ENCODE peak calls at places on chromosomes 5 and 9, in six cellular contexts. F, B, H, J, O and D are unnamed samples.

GRCh38 chr9:111483862-111484563 is at the start of gene ECPAS:
- DNase-seq in B (peak), O (no peak), H (no peak), F (peak), J (peak), D (peak)

GRCh38 chr5:1386274-1386717 is 41.4 kb upstream of the CLPTM1L start:
- DNase-seq in B (peak), O (no peak), J (peak), H (no peak), F (peak), D (no peak)

GRCh38 chr5:177169271-177169670 is 35.7 kb downstream of the NSD1 start:
- DNase-seq in J (no peak), B (no peak), O (no peak), H (no peak), F (no peak), D (no peak)

GRCh38 chr5:127254729-127255284 is 35.8 kb upstream of the MEGF10 start:
- DNase-seq in B (no peak), O (no peak), J (no peak), H (no peak), F (no peak), D (no peak)

GRCh38 chr5:123359866-123360569 is 63.2 kb downstream of the CEP120 start:
- DNase-seq in J (no peak), F (no peak), H (no peak), O (no peak), B (no peak), D (no peak)

GRCh38 chr5:174273325-174273724 is 227.8 kb downstream of the NSG2 start:
- DNase-seq in H (no peak), O (peak), J (no peak), B (no peak), F (no peak), D (no peak)

GRCh38 chr5:113199122-113199905 is 222.7 kb downstream of the DCP2 start:
- DNase-seq in F (no peak), O (no peak), J (no peak), H (no peak), B (no peak), D (no peak)

GRCh38 chr9:92506184-92506857 is 24.0 kb upstream of the ASPN start:
- DNase-seq in O (no peak), J (no peak), F (no peak), H (no peak), B (no peak), D (peak)

GRCh38 chr5:91090995-91091394 is 292.1 kb downstream of the ARRDC3 start:
- DNase-seq in J (no peak), F (no peak), O (no peak), H (no peak), B (no peak), D (no peak)

GRCh38 chr9:20028849-20029231 is 240.0 kb upstream of the SLC24A2 start:
- DNase-seq in F (no peak), H (no peak), O (no peak), B (no peak), J (no peak), D (no peak)

GRCh38 chr5:54713923-54714581 is 196.5 kb downstream of the SNX18 start:
- DNase-seq in J (no peak), H (peak), O (no peak), F (no peak), B (no peak), D (no peak)

GRCh38 chr5:43917925-43918324 is 314.9 kb downstream of the NNT start:
- DNase-seq in B (no peak), J (no peak), O (no peak), H (no peak), F (no peak), D (peak)

GRCh38 chr9:892123-892522 is 50.6 kb downstream of the DMRT1 start:
- DNase-seq in H (no peak), F (no peak), J (no peak), O (no peak), B (no peak), D (no peak)

GRCh38 chr9:87149794-87150193 is 202.5 kb upstream of the GAS1 start:
- DNase-seq in B (no peak), F (no peak), O (no peak), J (no peak), H (no peak), D (no peak)

GRCh38 chr5:172533399-172534228 is 79.3 kb upstream of the SH3PXD2B start:
- DNase-seq in F (no peak), H (peak), B (no peak), J (no peak), O (no peak), D (peak)

GRCh38 chr5:124310453-124310852 is 436.0 kb downstream of the ZNF608 start:
- DNase-seq in F (no peak), B (no peak), O (no peak), J (no peak), H (no peak), D (no peak)

GRCh38 chr5:42875211-42875610 is 63.5 kb upstream of the SELENOP start:
- DNase-seq in H (no peak), O (no peak), J (no peak), B (no peak), F (no peak), D (no peak)

GRCh38 chr5:144125163-144125726 is 45.2 kb downstream of the YIPF5 start:
- DNase-seq in B (no peak), O (no peak), H (no peak), F (no peak), J (no peak), D (no peak)

GRCh38 chr9:123834907-123835562 is 94.9 kb downstream of the DENND1A start:
- DNase-seq in F (peak), B (no peak), H (no peak), J (no peak), O (peak), D (no peak)

GRCh38 chr5:155562153-155562552 is 548.6 kb downstream of the KIF4B start:
- DNase-seq in J (no peak), H (no peak), F (no peak), B (no peak), O (no peak), D (no peak)

GRCh38 chr5:180207593-180207992 is 1.4 kb downstream of the RASGEF1C start:
- DNase-seq in O (no peak), H (no peak), J (no peak), F (no peak), B (no peak), D (no peak)

GRCh38 chr5:112938286-112938685 is 16.3 kb upstream of the REEP5 start:
- DNase-seq in O (no peak), H (peak), B (no peak), J (no peak), F (no peak), D (no peak)

GRCh38 chr5:6732634-6733410 is 19.6 kb downstream of the TENT4A start:
- DNase-seq in H (no peak), F (no peak), J (peak), O (no peak), B (no peak), D (peak)

GRCh38 chr9:95511232-95511951 is 5.4 kb downstream of the PTCH1 start:
- DNase-seq in H (no peak), B (peak), F (no peak), O (no peak), J (no peak), D (peak)

GRCh38 chr9:22446589-22446949 is at the start of gene DMRTA1:
- DNase-seq in H (peak), F (no peak), B (peak), O (no peak), J (peak), D (peak)

GRCh38 chr9:89815061-89815902 is 210.5 kb downstream of the GADD45G start:
- DNase-seq in O (no peak), F (no peak), B (no peak), J (no peak), H (no peak), D (no peak)

GRCh38 chr9:89812556-89813181 is 207.9 kb downstream of the GADD45G start:
- DNase-seq in J (no peak), O (no peak), B (no peak), H (no peak), F (no peak), D (no peak)

GRCh38 chr9:89815903-89816573 is 211.2 kb downstream of the GADD45G start:
- DNase-seq in O (peak), J (no peak), F (no peak), B (no peak), H (no peak), D (peak)

GRCh38 chr9:89813482-89813881 is 208.7 kb downstream of the GADD45G start:
- DNase-seq in J (no peak), H (no peak), O (no peak), F (no peak), B (no peak), D (no peak)

DNA sequence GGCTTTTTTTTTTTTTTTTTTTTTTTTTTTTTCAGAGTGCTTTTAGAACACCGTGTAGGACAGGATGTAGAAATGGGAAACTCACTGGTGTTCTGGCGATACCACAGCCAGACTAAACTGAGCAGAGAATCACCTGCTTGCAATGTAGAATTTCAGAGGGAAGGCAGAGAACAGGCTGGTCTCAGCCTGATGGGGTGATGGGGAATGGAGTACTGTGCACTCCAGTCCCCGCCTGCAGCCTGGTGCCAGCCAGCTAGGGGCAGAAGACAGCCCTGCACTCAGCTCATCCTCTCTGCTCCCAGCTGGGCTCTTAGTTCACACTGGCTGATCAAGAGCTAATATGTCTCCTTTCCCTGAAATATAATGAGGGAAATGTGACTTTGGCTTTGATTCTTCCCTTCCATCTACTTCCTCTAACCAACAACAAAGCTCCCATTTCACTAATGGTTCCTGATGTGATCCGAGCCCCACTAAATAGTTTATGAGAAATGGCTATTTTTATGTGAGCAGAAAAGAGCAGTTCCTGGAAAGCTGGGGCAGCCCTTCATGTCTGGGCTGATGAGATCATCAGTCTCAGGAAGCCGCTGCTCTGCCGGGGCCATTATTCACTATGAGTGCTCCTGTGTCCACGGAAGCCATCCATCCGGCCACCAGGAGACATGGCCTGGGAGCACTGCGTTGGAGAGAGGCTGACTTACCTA is 209.7 kb downstream of the GADD45G start:
- DNase-seq in F (no peak), B (no peak), H (no peak), O (no peak), J (peak), D (no peak)
- TF ChIP-seq POLR2AphosphoS5 in F (no peak), B (no peak), H (no peak), O (no peak), J (no peak), D (no peak)

GRCh38 chr5:154205441-154206117 is 15.0 kb downstream of the GALNT10 start:
- DNase-seq in F (no peak), H (no peak), J (no peak), O (no peak), B (no peak), D (no peak)

GRCh38 chr5:154201108-154201769 is 10.7 kb downstream of the GALNT10 start:
- DNase-seq in O (no peak), H (no peak), B (no peak), F (no peak), J (no peak), D (no peak)

GRCh38 chr5:154202379-154203260 is 12.1 kb downstream of the GALNT10 start:
- DNase-seq in B (peak), J (no peak), O (no peak), H (no peak), F (peak), D (no peak)

GRCh38 chr5:154206291-154206690 is 15.8 kb downstream of the GALNT10 start:
- DNase-seq in O (no peak), J (no peak), B (no peak), H (no peak), F (no peak), D (peak)

DNA sequence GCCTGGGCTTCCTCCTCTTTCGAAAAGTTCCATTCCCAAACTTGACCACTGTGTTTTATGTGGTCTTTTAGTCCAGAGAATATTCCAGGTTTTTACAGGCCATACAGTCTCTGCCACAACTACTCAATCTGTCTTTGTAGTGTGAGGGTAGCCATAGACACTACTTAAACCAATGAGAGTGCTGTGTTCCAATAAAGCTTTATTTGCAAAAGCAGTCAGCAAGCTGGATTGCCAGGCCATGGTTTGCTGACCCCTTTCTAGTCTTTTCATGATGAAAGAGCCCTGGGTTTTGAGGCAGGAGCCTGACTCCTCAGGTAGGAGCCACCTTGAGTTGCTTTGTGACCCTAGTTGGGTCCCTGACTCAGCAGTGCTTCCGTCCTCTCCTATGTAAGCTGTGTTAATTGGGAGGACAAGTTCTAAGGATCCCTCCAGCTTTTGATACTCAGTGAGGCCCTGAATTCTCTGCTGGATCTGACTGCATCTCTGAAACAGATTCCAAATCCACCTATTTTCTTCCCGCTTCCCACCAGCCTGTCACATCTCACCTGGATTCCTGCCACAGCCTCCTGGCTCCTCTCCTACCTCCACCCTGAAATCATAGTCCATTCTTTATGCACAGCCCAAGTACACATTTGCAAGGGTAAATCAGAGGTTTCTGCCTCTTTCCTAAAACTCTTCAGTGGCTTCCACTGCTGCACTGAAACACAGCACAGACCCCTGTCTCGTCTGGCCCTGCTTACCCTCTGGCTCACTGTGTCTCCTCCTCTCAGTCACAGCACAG is 13.5 kb downstream of the GALNT10 start:
- DNase-seq in F (no peak), H (no peak), J (no peak), B (no peak), O (no peak), D (no peak)
- TF ChIP-seq EP300 in F (no peak), H (no peak), J (no peak), B (no peak), O (no peak), D (no peak)

GRCh38 chr9:131635912-131636311 is 90.6 kb downstream of the PRRT1B start:
- DNase-seq in O (no peak), J (no peak), H (no peak), B (no peak), F (no peak), D (no peak)
- TF ChIP-seq POLR2AphosphoS5 in O (no peak), J (no peak), H (no peak), B (no peak), F (no peak), D (no peak)

GRCh38 chr5:34833090-34833489 is 5.9 kb upstream of the TTC23L start:
- DNase-seq in O (no peak), J (no peak), F (no peak), B (no peak), H (no peak), D (no peak)

GRCh38 chr5:34834794-34835089 is 4.2 kb upstream of the TTC23L start:
- DNase-seq in H (no peak), J (no peak), O (no peak), F (no peak), B (no peak), D (no peak)

GRCh38 chr5:34835664-34836063 is 3.3 kb upstream of the TTC23L start:
- DNase-seq in J (no peak), F (no peak), H (no peak), O (no peak), B (no peak), D (no peak)

GRCh38 chr5:34832568-34832967 is 6.4 kb upstream of the TTC23L start:
- DNase-seq in H (no peak), J (no peak), B (no peak), F (no peak), O (no peak), D (no peak)

DNA sequence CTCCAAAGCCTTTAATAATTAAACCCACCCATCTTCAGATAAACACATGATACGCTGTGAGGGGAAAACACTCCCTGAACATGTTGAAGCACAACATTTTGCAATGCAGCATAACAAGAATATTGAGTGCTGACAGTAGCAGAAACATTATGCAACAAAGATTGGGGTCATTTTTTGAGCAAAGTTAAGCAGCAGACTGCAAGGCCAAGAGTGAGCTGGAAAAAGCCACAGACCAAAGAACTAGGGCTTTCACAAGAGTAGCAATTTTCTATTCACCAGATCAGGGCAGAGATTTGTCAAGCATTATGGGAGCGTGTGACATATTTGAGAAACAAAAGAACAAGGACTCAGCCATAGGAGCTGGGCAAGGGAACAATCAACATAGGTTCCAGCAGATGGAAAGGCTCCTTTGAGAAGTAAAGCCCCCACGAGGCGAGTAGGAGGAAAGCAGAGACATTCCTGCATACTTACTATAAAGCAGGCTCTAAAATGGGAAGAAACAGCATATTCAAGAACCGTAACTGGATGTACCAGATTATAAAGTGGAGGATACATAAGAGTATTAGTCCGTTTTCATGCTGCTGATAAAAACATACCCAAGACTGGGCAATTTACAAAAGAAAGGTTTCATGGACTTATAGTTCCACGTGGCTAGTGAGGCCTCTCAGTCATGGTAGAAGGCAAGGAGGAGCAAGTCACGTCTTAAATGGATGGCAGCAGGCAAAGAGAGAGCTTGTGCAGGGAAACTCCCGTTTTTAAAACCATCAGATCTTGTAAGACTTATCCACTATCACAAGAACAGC is 4.8 kb upstream of the TTC23L start:
- DNase-seq in J (no peak), O (no peak), F (no peak), H (no peak), B (no peak), D (no peak)
- TF ChIP-seq EP300 in J (no peak), O (no peak), F (no peak), H (no peak), B (no peak), D (no peak)

DNA sequence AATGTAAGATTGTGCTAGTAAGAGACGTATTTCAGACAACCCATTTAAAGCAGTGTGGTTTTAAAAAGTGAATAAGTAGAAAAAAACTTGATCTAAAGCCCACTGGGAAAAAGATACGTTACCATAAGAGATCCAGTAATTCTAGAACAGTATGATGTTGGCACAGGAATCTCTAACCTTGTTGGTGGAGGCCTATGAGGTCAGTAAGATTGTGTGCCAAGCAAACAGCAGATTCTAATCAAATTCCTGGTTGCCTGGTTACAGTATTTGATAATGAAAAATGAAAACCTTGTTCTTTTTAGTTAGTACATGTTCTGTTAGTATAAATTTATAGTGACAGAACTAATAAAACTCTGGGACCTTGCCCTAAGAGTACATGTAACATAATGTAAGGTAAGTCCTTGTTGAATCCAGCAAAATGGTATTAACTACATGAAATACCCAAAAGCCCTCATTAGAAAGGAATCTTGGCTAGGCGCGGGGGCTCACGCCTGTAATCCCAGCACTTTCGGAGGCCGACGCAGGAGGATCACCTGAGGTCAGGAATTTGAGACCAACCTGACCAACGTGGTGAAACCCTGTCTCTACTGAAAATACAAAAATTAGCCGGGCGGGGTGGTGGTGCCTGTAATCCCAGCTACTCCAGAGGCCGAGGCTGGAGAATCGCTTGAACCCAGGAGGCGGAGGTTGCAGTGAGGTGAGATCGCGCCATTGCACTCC is 33.2 kb upstream of the DMXL1 start:
- DNase-seq in B (peak), J (peak), H (no peak), O (no peak), F (no peak), D (no peak)
- TF ChIP-seq POLR2AphosphoS5 in B (no peak), J (no peak), H (no peak), O (no peak), F (no peak), D (no peak)